ENCODE peak calls at places on chromosomes 11 and 22, in eight cellular contexts. One of them, this sample, is unnamed.

GRCh38 chr22:50507421-50507990 is at the start of gene LMF2:
- DNase-seq in stomach: peak
- DNase-seq in spleen: peak
- DNase-seq in AG04450: no peak
- DNase-seq in thoracic aorta: no peak
- DNase-seq in psoas muscle: peak
- DNase-seq in tibial artery: peak
- DNase-seq in fibroblast of lung: no peak
- DNase-seq in this sample: peak

GRCh38 chr11:79249341-79249993 is 191.4 kb downstream of the TENM4 start:
- DNase-seq in tibial artery: no peak
- DNase-seq in AG04450: no peak
- DNase-seq in stomach: no peak
- DNase-seq in spleen: no peak
- DNase-seq in psoas muscle: no peak
- DNase-seq in fibroblast of lung: no peak
- DNase-seq in thoracic aorta: no peak
- DNase-seq in this sample: no peak

GRCh38 chr22:39240841-39241631 is 3.7 kb downstream of the PDGFB start:
- DNase-seq in psoas muscle: peak
- DNase-seq in spleen: no peak
- DNase-seq in tibial artery: no peak
- DNase-seq in fibroblast of lung: no peak
- DNase-seq in AG04450: no peak
- DNase-seq in stomach: peak
- DNase-seq in thoracic aorta: no peak
- DNase-seq in this sample: peak

GRCh38 chr11:61769169-61769920 is 16.9 kb downstream of the MYRF start:
- DNase-seq in spleen: no peak
- DNase-seq in psoas muscle: no peak
- DNase-seq in thoracic aorta: no peak
- DNase-seq in tibial artery: no peak
- DNase-seq in fibroblast of lung: peak
- DNase-seq in AG04450: peak
- DNase-seq in stomach: peak
- DNase-seq in this sample: no peak

GRCh38 chr11:9878936-9879335 is 215.1 kb downstream of the SWAP70 start:
- DNase-seq in tibial artery: no peak
- DNase-seq in thoracic aorta: no peak
- DNase-seq in stomach: no peak
- DNase-seq in spleen: no peak
- DNase-seq in AG04450: no peak
- DNase-seq in psoas muscle: no peak
- DNase-seq in fibroblast of lung: no peak
- DNase-seq in this sample: no peak

GRCh38 chr22:50674606-50675552 is 2.3 kb downstream of the SHANK3 start:
- DNase-seq in spleen: no peak
- DNase-seq in thoracic aorta: no peak
- DNase-seq in fibroblast of lung: no peak
- DNase-seq in psoas muscle: no peak
- DNase-seq in tibial artery: no peak
- DNase-seq in stomach: peak
- DNase-seq in AG04450: no peak
- DNase-seq in this sample: peak

GRCh38 chr11:19400296-19400695 is 159.6 kb upstream of the E2F8 start:
- DNase-seq in AG04450: no peak
- DNase-seq in stomach: no peak
- DNase-seq in fibroblast of lung: no peak
- DNase-seq in thoracic aorta: no peak
- DNase-seq in tibial artery: no peak
- DNase-seq in spleen: no peak
- DNase-seq in psoas muscle: no peak
- DNase-seq in this sample: no peak

GRCh38 chr11:70738661-70739060 is 340.3 kb downstream of the CTTN start:
- DNase-seq in fibroblast of lung: no peak
- DNase-seq in stomach: no peak
- DNase-seq in tibial artery: no peak
- DNase-seq in spleen: no peak
- DNase-seq in psoas muscle: no peak
- DNase-seq in thoracic aorta: no peak
- DNase-seq in AG04450: no peak
- DNase-seq in this sample: no peak

GRCh38 chr11:73519266-73519665 is 78.6 kb downstream of the FAM168A start:
- DNase-seq in psoas muscle: no peak
- DNase-seq in thoracic aorta: no peak
- DNase-seq in stomach: no peak
- DNase-seq in AG04450: no peak
- DNase-seq in fibroblast of lung: no peak
- DNase-seq in spleen: no peak
- DNase-seq in tibial artery: no peak
- DNase-seq in this sample: no peak

GRCh38 chr11:13289081-13289480 is 11.5 kb downstream of the BMAL1 start:
- DNase-seq in fibroblast of lung: peak
- DNase-seq in tibial artery: no peak
- DNase-seq in spleen: no peak
- DNase-seq in stomach: no peak
- DNase-seq in psoas muscle: no peak
- DNase-seq in AG04450: no peak
- DNase-seq in thoracic aorta: no peak
- DNase-seq in this sample: no peak

GRCh38 chr11:128180446-128181089 is 406.8 kb downstream of the ETS1 start:
- DNase-seq in psoas muscle: no peak
- DNase-seq in stomach: no peak
- DNase-seq in spleen: no peak
- DNase-seq in fibroblast of lung: peak
- DNase-seq in tibial artery: no peak
- DNase-seq in thoracic aorta: no peak
- DNase-seq in AG04450: peak
- DNase-seq in this sample: no peak

GRCh38 chr22:27391092-27391770 is 410.3 kb downstream of the MN1 start:
- DNase-seq in psoas muscle: no peak
- DNase-seq in tibial artery: peak
- DNase-seq in spleen: no peak
- DNase-seq in stomach: no peak
- DNase-seq in AG04450: no peak
- DNase-seq in fibroblast of lung: no peak
- DNase-seq in thoracic aorta: no peak
- DNase-seq in this sample: no peak

DNA sequence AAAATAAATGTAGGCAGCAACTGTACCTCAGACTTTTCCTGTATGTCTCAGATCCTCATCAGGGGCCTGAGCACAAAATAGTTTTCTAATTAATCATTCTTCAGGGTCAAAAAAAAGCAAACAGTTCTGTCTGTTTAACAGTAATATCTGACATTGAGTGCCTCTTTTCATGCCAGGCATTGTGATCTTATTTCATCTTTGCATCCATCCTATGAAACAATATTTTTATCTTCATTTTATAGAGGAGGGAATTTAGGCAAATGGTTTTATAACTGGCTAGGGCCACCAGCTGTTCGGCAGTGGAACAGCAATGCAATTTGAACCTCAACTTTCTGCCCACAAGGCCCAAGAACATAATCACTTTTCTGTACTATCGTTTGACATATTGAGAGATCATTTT is 145.6 kb downstream of the WNT7B start:
- DNase-seq in psoas muscle: no peak
- DNase-seq in stomach: no peak
- DNase-seq in spleen: no peak
- DNase-seq in thoracic aorta: no peak
- DNase-seq in tibial artery: no peak
- DNase-seq in fibroblast of lung: peak
- DNase-seq in AG04450: no peak
- DNase-seq in this sample: no peak
- TF ChIP-seq CTCF in psoas muscle: peak
- TF ChIP-seq CTCF in stomach: no peak
- TF ChIP-seq CTCF in spleen: no peak
- TF ChIP-seq CTCF in thoracic aorta: no peak
- TF ChIP-seq CTCF in tibial artery: no peak
- TF ChIP-seq CTCF in fibroblast of lung: peak
- TF ChIP-seq CTCF in AG04450: peak
- TF ChIP-seq CTCF in this sample: no peak

GRCh38 chr11:440065-441042 is 1.5 kb downstream of the ANO9 start:
- DNase-seq in AG04450: no peak
- DNase-seq in fibroblast of lung: peak
- DNase-seq in psoas muscle: peak
- DNase-seq in thoracic aorta: no peak
- DNase-seq in spleen: no peak
- DNase-seq in stomach: no peak
- DNase-seq in tibial artery: no peak
- DNase-seq in this sample: peak
- TF ChIP-seq CTCF in AG04450: peak
- TF ChIP-seq CTCF in fibroblast of lung: peak
- TF ChIP-seq CTCF in psoas muscle: no peak
- TF ChIP-seq CTCF in thoracic aorta: no peak
- TF ChIP-seq CTCF in spleen: no peak
- TF ChIP-seq CTCF in stomach: no peak
- TF ChIP-seq CTCF in tibial artery: no peak
- TF ChIP-seq CTCF in this sample: no peak

GRCh38 chr11:77548552-77549439 is 41.0 kb upstream of the AQP11 start:
- DNase-seq in fibroblast of lung: no peak
- DNase-seq in AG04450: no peak
- DNase-seq in stomach: no peak
- DNase-seq in thoracic aorta: no peak
- DNase-seq in tibial artery: no peak
- DNase-seq in spleen: no peak
- DNase-seq in psoas muscle: no peak
- DNase-seq in this sample: no peak
- TF ChIP-seq CTCF in fibroblast of lung: no peak
- TF ChIP-seq CTCF in AG04450: no peak
- TF ChIP-seq CTCF in stomach: no peak
- TF ChIP-seq CTCF in thoracic aorta: no peak
- TF ChIP-seq CTCF in tibial artery: peak
- TF ChIP-seq CTCF in spleen: no peak
- TF ChIP-seq CTCF in psoas muscle: no peak
- TF ChIP-seq CTCF in this sample: peak

GRCh38 chr22:40911772-40912171 is 39.4 kb upstream of the RBX1 start:
- DNase-seq in tibial artery: no peak
- DNase-seq in AG04450: no peak
- DNase-seq in stomach: no peak
- DNase-seq in psoas muscle: no peak
- DNase-seq in fibroblast of lung: no peak
- DNase-seq in spleen: no peak
- DNase-seq in thoracic aorta: no peak
- DNase-seq in this sample: no peak
- TF ChIP-seq CTCF in tibial artery: no peak
- TF ChIP-seq CTCF in AG04450: no peak
- TF ChIP-seq CTCF in stomach: no peak
- TF ChIP-seq CTCF in psoas muscle: no peak
- TF ChIP-seq CTCF in fibroblast of lung: no peak
- TF ChIP-seq CTCF in spleen: no peak
- TF ChIP-seq CTCF in thoracic aorta: no peak
- TF ChIP-seq CTCF in this sample: no peak

GRCh38 chr22:22682196-22682595 is 37.8 kb downstream of the GGTLC2 start:
- DNase-seq in thoracic aorta: no peak
- DNase-seq in tibial artery: no peak
- DNase-seq in psoas muscle: no peak
- DNase-seq in spleen: no peak
- DNase-seq in AG04450: no peak
- DNase-seq in fibroblast of lung: no peak
- DNase-seq in stomach: no peak
- DNase-seq in this sample: no peak

GRCh38 chr22:22682807-22683667 is 38.6 kb downstream of the GGTLC2 start:
- DNase-seq in spleen: no peak
- DNase-seq in psoas muscle: no peak
- DNase-seq in thoracic aorta: no peak
- DNase-seq in tibial artery: peak
- DNase-seq in fibroblast of lung: peak
- DNase-seq in AG04450: no peak
- DNase-seq in stomach: no peak
- DNase-seq in this sample: no peak

GRCh38 chr22:22685586-22685985 is 41.2 kb downstream of the GGTLC2 start:
- DNase-seq in psoas muscle: no peak
- DNase-seq in AG04450: no peak
- DNase-seq in tibial artery: peak
- DNase-seq in fibroblast of lung: no peak
- DNase-seq in stomach: no peak
- DNase-seq in thoracic aorta: no peak
- DNase-seq in spleen: no peak
- DNase-seq in this sample: no peak

GRCh38 chr22:22683668-22684361 is 39.4 kb downstream of the GGTLC2 start:
- DNase-seq in fibroblast of lung: no peak
- DNase-seq in stomach: no peak
- DNase-seq in thoracic aorta: no peak
- DNase-seq in psoas muscle: no peak
- DNase-seq in AG04450: no peak
- DNase-seq in spleen: peak
- DNase-seq in tibial artery: no peak
- DNase-seq in this sample: no peak

DNA sequence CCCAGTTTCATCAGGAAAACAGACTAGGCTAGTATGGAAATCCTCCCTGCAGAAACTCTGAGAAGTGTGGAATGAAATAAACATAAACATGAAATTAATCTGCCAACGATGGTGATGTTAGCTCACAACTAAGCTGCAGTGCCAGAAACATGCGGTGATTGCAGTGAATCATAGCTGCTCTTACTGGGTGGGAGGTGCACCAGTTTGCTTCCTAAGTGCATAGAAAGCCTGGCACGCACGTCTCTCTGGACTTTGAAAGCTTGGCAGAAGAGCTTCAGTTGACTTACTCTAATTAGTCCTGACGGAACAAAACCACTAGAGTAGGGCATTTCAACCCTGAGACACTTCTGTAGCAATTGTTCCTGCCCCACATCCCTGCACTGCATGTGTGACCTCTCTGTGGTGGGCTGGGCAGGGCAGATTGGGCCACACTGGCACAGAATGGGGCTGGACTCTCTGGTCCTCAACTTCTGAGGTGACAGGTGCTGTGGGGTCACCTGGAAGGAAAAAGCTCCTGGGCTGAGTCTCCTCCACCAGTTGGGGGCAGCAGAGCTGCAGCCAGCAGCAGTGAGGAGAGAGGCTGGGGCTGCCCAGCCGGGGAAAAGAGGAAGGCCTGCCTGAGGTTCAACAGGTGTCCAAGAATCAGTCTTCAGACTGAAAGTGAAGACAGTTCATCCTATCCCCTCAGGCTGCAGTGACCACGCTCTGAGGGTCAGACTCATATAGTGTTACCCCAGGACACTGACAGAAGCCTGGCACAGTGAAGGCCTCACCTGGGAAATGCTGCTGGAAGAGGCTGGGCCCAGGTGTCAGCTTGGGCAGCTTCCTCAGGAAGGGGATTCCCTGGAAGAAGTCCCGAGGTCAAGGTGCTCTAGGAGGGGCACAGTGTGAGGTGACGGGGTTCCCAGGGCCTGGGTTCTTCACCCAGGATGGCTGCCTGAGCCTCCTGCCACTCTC is 40.5 kb downstream of the GGTLC2 start:
- DNase-seq in spleen: peak
- DNase-seq in AG04450: peak
- DNase-seq in stomach: no peak
- DNase-seq in tibial artery: peak
- DNase-seq in fibroblast of lung: peak
- DNase-seq in thoracic aorta: no peak
- DNase-seq in psoas muscle: no peak
- DNase-seq in this sample: peak
- TF ChIP-seq CTCF in spleen: no peak
- TF ChIP-seq CTCF in AG04450: peak
- TF ChIP-seq CTCF in stomach: no peak
- TF ChIP-seq CTCF in tibial artery: no peak
- TF ChIP-seq CTCF in fibroblast of lung: peak
- TF ChIP-seq CTCF in thoracic aorta: no peak
- TF ChIP-seq CTCF in psoas muscle: no peak
- TF ChIP-seq CTCF in this sample: peak